ENCODE peak calls at places on chromosomes 7 and 10, in ten cellular contexts. One of them, this sample, is unnamed.

GRCh38 chr7:122329145-122329802 is 24.7 kb upstream of the FEZF1 start:
- DNase-seq in choroid plexus epithelial cell: no peak
- DNase-seq in CD4-positive, alpha-beta T cell: no peak
- DNase-seq in SK-MEL-5: no peak
- DNase-seq in GDM1: no peak
- DNase-seq in ACHN: no peak
- DNase-seq in C1 segment of cervical spinal cord: no peak
- DNase-seq in cerebellum: no peak
- DNase-seq in thoracic aorta: no peak
- DNase-seq in SJSA1: no peak
- DNase-seq in this sample: no peak

GRCh38 chr7:258476-259190 is 31.3 kb upstream of the FOXL3 start:
- DNase-seq in cerebellum: no peak
- DNase-seq in SK-MEL-5: no peak
- DNase-seq in thoracic aorta: no peak
- DNase-seq in C1 segment of cervical spinal cord: no peak
- DNase-seq in CD4-positive, alpha-beta T cell: no peak
- DNase-seq in choroid plexus epithelial cell: no peak
- DNase-seq in SJSA1: no peak
- DNase-seq in GDM1: no peak
- DNase-seq in ACHN: no peak
- DNase-seq in this sample: no peak

GRCh38 chr7:76241141-76241540 is 39.4 kb downstream of the SRRM3 start:
- DNase-seq in SJSA1: no peak
- DNase-seq in ACHN: no peak
- DNase-seq in choroid plexus epithelial cell: no peak
- DNase-seq in CD4-positive, alpha-beta T cell: no peak
- DNase-seq in cerebellum: no peak
- DNase-seq in C1 segment of cervical spinal cord: no peak
- DNase-seq in SK-MEL-5: no peak
- DNase-seq in thoracic aorta: no peak
- DNase-seq in GDM1: no peak
- DNase-seq in this sample: no peak

GRCh38 chr7:14739496-14740185 is 162.9 kb downstream of the DGKB start:
- DNase-seq in SJSA1: no peak
- DNase-seq in choroid plexus epithelial cell: no peak
- DNase-seq in ACHN: peak
- DNase-seq in CD4-positive, alpha-beta T cell: no peak
- DNase-seq in thoracic aorta: no peak
- DNase-seq in C1 segment of cervical spinal cord: no peak
- DNase-seq in SK-MEL-5: no peak
- DNase-seq in GDM1: no peak
- DNase-seq in cerebellum: no peak
- DNase-seq in this sample: no peak

GRCh38 chr7:29314148-29314547 is 119.6 kb downstream of the CHN2 start:
- DNase-seq in C1 segment of cervical spinal cord: no peak
- DNase-seq in ACHN: no peak
- DNase-seq in cerebellum: no peak
- DNase-seq in CD4-positive, alpha-beta T cell: no peak
- DNase-seq in choroid plexus epithelial cell: no peak
- DNase-seq in SJSA1: no peak
- DNase-seq in thoracic aorta: no peak
- DNase-seq in GDM1: no peak
- DNase-seq in SK-MEL-5: no peak
- DNase-seq in this sample: no peak

GRCh38 chr7:155451522-155452239 is 6.2 kb upstream of the EN2 start:
- DNase-seq in GDM1: no peak
- DNase-seq in SK-MEL-5: no peak
- DNase-seq in SJSA1: no peak
- DNase-seq in thoracic aorta: no peak
- DNase-seq in ACHN: no peak
- DNase-seq in cerebellum: no peak
- DNase-seq in choroid plexus epithelial cell: no peak
- DNase-seq in CD4-positive, alpha-beta T cell: no peak
- DNase-seq in C1 segment of cervical spinal cord: no peak
- DNase-seq in this sample: no peak

GRCh38 chr10:88066876-88067275 is 203.5 kb downstream of the PTEN start:
- DNase-seq in SJSA1: no peak
- DNase-seq in SK-MEL-5: no peak
- DNase-seq in CD4-positive, alpha-beta T cell: no peak
- DNase-seq in cerebellum: no peak
- DNase-seq in thoracic aorta: no peak
- DNase-seq in choroid plexus epithelial cell: no peak
- DNase-seq in C1 segment of cervical spinal cord: peak
- DNase-seq in ACHN: no peak
- DNase-seq in GDM1: no peak
- DNase-seq in this sample: no peak

GRCh38 chr10:118798186-118798811 is 43.5 kb upstream of the CACUL1 start:
- DNase-seq in C1 segment of cervical spinal cord: no peak
- DNase-seq in GDM1: no peak
- DNase-seq in SJSA1: no peak
- DNase-seq in cerebellum: no peak
- DNase-seq in choroid plexus epithelial cell: peak
- DNase-seq in ACHN: peak
- DNase-seq in thoracic aorta: no peak
- DNase-seq in CD4-positive, alpha-beta T cell: no peak
- DNase-seq in SK-MEL-5: no peak
- DNase-seq in this sample: no peak

GRCh38 chr10:30172096-30172495 is 112.7 kb upstream of the JCAD start:
- DNase-seq in thoracic aorta: no peak
- DNase-seq in choroid plexus epithelial cell: peak
- DNase-seq in ACHN: no peak
- DNase-seq in SJSA1: no peak
- DNase-seq in CD4-positive, alpha-beta T cell: no peak
- DNase-seq in cerebellum: no peak
- DNase-seq in SK-MEL-5: no peak
- DNase-seq in C1 segment of cervical spinal cord: no peak
- DNase-seq in GDM1: no peak
- DNase-seq in this sample: no peak

GRCh38 chr10:69807122-69807521 is 5.4 kb downstream of the COL13A1 start:
- DNase-seq in SK-MEL-5: no peak
- DNase-seq in SJSA1: peak
- DNase-seq in choroid plexus epithelial cell: peak
- DNase-seq in C1 segment of cervical spinal cord: no peak
- DNase-seq in cerebellum: no peak
- DNase-seq in thoracic aorta: no peak
- DNase-seq in CD4-positive, alpha-beta T cell: no peak
- DNase-seq in ACHN: peak
- DNase-seq in GDM1: no peak
- DNase-seq in this sample: no peak

GRCh38 chr7:20116869-20117268 is 100.3 kb downstream of the MACC1 start:
- DNase-seq in SJSA1: no peak
- DNase-seq in cerebellum: no peak
- DNase-seq in CD4-positive, alpha-beta T cell: no peak
- DNase-seq in choroid plexus epithelial cell: no peak
- DNase-seq in thoracic aorta: no peak
- DNase-seq in C1 segment of cervical spinal cord: no peak
- DNase-seq in ACHN: no peak
- DNase-seq in GDM1: no peak
- DNase-seq in SK-MEL-5: no peak
- DNase-seq in this sample: no peak

GRCh38 chr10:47241256-47241655 is 58.7 kb upstream of the GDF10 start:
- DNase-seq in thoracic aorta: no peak
- DNase-seq in GDM1: no peak
- DNase-seq in CD4-positive, alpha-beta T cell: no peak
- DNase-seq in cerebellum: no peak
- DNase-seq in choroid plexus epithelial cell: no peak
- DNase-seq in SJSA1: no peak
- DNase-seq in ACHN: no peak
- DNase-seq in SK-MEL-5: no peak
- DNase-seq in C1 segment of cervical spinal cord: no peak
- DNase-seq in this sample: peak

GRCh38 chr7:158366346-158366745 is 221.3 kb downstream of the PTPRN2 start:
- DNase-seq in choroid plexus epithelial cell: no peak
- DNase-seq in cerebellum: no peak
- DNase-seq in GDM1: no peak
- DNase-seq in ACHN: no peak
- DNase-seq in SK-MEL-5: no peak
- DNase-seq in SJSA1: no peak
- DNase-seq in CD4-positive, alpha-beta T cell: no peak
- DNase-seq in C1 segment of cervical spinal cord: no peak
- DNase-seq in thoracic aorta: no peak
- DNase-seq in this sample: no peak

GRCh38 chr10:116120688-116121087 is 152.3 kb downstream of the GFRA1 start:
- DNase-seq in SJSA1: no peak
- DNase-seq in thoracic aorta: no peak
- DNase-seq in SK-MEL-5: no peak
- DNase-seq in ACHN: no peak
- DNase-seq in C1 segment of cervical spinal cord: no peak
- DNase-seq in GDM1: no peak
- DNase-seq in cerebellum: no peak
- DNase-seq in CD4-positive, alpha-beta T cell: no peak
- DNase-seq in choroid plexus epithelial cell: no peak
- DNase-seq in this sample: no peak

GRCh38 chr7:32357535-32358277 is 132.5 kb downstream of the LSM5 start:
- DNase-seq in GDM1: no peak
- DNase-seq in cerebellum: peak
- DNase-seq in thoracic aorta: no peak
- DNase-seq in CD4-positive, alpha-beta T cell: no peak
- DNase-seq in SK-MEL-5: peak
- DNase-seq in choroid plexus epithelial cell: peak
- DNase-seq in C1 segment of cervical spinal cord: no peak
- DNase-seq in ACHN: peak
- DNase-seq in SJSA1: no peak
- DNase-seq in this sample: no peak